ENCODE peak calls at places on chromosome 3, in eight cellular contexts. F, J, K, E, U, P, N and R are unnamed samples.

GRCh38 chr3:159751754-159752153 is 236.9 kb upstream of the IL12A start:
- DNase-seq in F (no peak), J (no peak), K (no peak), E (no peak), U (no peak), P (no peak), N (no peak), R (no peak)

GRCh38 chr3:4449043-4449803 is 17.8 kb downstream of the SUMF1 start:
- DNase-seq in F (no peak), J (no peak), K (no peak), E (no peak), U (no peak), P (no peak), N (no peak), R (no peak)

GRCh38 chr3:155086041-155086440 is 5.9 kb downstream of the MME start:
- DNase-seq in F (no peak), J (no peak), K (no peak), E (peak), U (peak), P (no peak), N (no peak), R (no peak)

GRCh38 chr3:104411760-104412159 is 954.9 kb upstream of the ALCAM start:
- DNase-seq in F (no peak), J (no peak), K (no peak), E (no peak), U (no peak), P (no peak), N (no peak), R (no peak)

GRCh38 chr3:46934067-46934466 is 42.5 kb downstream of the CCDC12 start:
- DNase-seq in F (no peak), J (no peak), K (no peak), E (no peak), U (no peak), P (no peak), N (no peak), R (no peak)

GRCh38 chr3:17514597-17514996 is 227.8 kb downstream of the TBC1D5 start:
- DNase-seq in F (no peak), J (no peak), K (no peak), E (no peak), U (no peak), P (no peak), N (no peak), R (no peak)

GRCh38 chr3:140715035-140715434 is 37.2 kb downstream of the TRIM42 start:
- DNase-seq in F (no peak), J (no peak), K (no peak), E (no peak), U (no peak), P (no peak), N (no peak), R (no peak)

GRCh38 chr3:187951452-187952190 is 202.3 kb upstream of the LPP start:
- DNase-seq in F (no peak), J (no peak), K (no peak), E (no peak), U (no peak), P (peak), N (no peak), R (no peak)

GRCh38 chr3:127672429-127673190 is at the start of gene ABTB1:
- DNase-seq in F (peak), J (peak), K (peak), E (peak), U (peak), P (peak), N (peak), R (peak)

GRCh38 chr3:106518516-106518915 is 649.7 kb upstream of the CBLB start:
- DNase-seq in F (no peak), J (no peak), K (no peak), E (no peak), U (peak), P (no peak), N (no peak), R (no peak)

GRCh38 chr3:179956416-179956830 is 80.3 kb downstream of the PEX5L start:
- DNase-seq in F (no peak), J (no peak), K (no peak), E (no peak), U (no peak), P (peak), N (peak), R (no peak)

GRCh38 chr3:125367403-125368230 is 7.5 kb downstream of the ZNF148 start:
- DNase-seq in F (no peak), J (no peak), K (no peak), E (no peak), U (peak), P (no peak), N (no peak), R (no peak)

GRCh38 chr3:102410616-102411015 is 24.2 kb upstream of the ZPLD1 start:
- DNase-seq in F (no peak), J (no peak), K (no peak), E (no peak), U (no peak), P (no peak), N (no peak), R (no peak)